ENCODE peak calls at places on chromosomes 6 and 20, in eight cellular contexts. J, B, P, C, M, E, O and Z are unnamed samples.

GRCh38 chr20:22586645-22587310 is 2.4 kb upstream of the FOXA2 start:
- DNase-seq in J (no peak), P (no peak), O (peak; percentile 61), E (no peak), C (no peak), B (no peak), M (no peak), Z (no peak)

GRCh38 chr6:57195457-57195856 is 23.3 kb downstream of the BAG2 start:
- DNase-seq in J (no peak), B (no peak), P (no peak), M (no peak), E (no peak), O (no peak), C (no peak), Z (no peak)

GRCh38 chr6:108174371-108175175 is 8.8 kb downstream of the NR2E1 start:
- DNase-seq in P (no peak), B (no peak), E (no peak), O (peak; percentile 84), J (no peak), C (peak; percentile 71), M (peak; percentile 21), Z (no peak)

GRCh38 chr6:159959165-159959975 is 9.5 kb upstream of the IGF2R start:
- DNase-seq in B (no peak), M (no peak), P (no peak), O (no peak), E (no peak), C (no peak), J (no peak), Z (no peak)

GRCh38 chr20:62453186-62453808 is 22.5 kb downstream of the GATA5 start:
- DNase-seq in C (no peak), J (no peak), B (no peak), P (no peak), M (no peak), E (no peak), O (no peak), Z (no peak)

GRCh38 chr6:16819752-16820151 is 58.5 kb upstream of the ATXN1 start:
- DNase-seq in O (no peak), M (no peak), B (no peak), J (no peak), C (no peak), E (no peak), P (no peak), Z (no peak)

GRCh38 chr6:88512951-88513350 is 346.8 kb upstream of the CNR1 start:
- DNase-seq in E (no peak), O (no peak), C (no peak), M (no peak), B (no peak), P (no peak), J (no peak), Z (no peak)

GRCh38 chr6:3517350-3517749 is 60.5 kb upstream of the SLC22A23 start:
- DNase-seq in P (no peak), J (no peak), C (no peak), O (no peak), E (no peak), B (no peak), M (no peak), Z (no peak)

GRCh38 chr20:695165-695866 is 19.7 kb upstream of the SCRT2 start:
- DNase-seq in J (peak; percentile 7), B (no peak), C (no peak), P (no peak), M (no peak), O (no peak), E (no peak), Z (no peak)

GRCh38 chr6:127971945-127972391 is 71.1 kb upstream of the THEMIS start:
- DNase-seq in B (peak; percentile 44), C (no peak), J (no peak), E (no peak), M (no peak), P (no peak), O (no peak), Z (peak; percentile 69)

GRCh38 chr6:30325150-30325872 is 1.4 kb upstream of the TRIM39 start:
- DNase-seq in O (no peak), B (peak; percentile 61), C (peak; percentile 59), M (no peak), J (no peak), E (no peak), P (no peak), Z (no peak)

GRCh38 chr20:64228751-64229518 is 26.6 kb upstream of the PCMTD2 start:
- DNase-seq in O (no peak), B (no peak), C (no peak), M (no peak), J (no peak), E (no peak), P (no peak), Z (no peak)

GRCh38 chr20:53512076-53512475 is 81.6 kb downstream of the ZNF217 start:
- DNase-seq in O (no peak), B (no peak), M (no peak), P (no peak), E (no peak), J (no peak), C (no peak), Z (no peak)
- H3K4me3 ChIP-seq in O (no peak overlapping the region), B (no peak overlapping the region), M (no peak overlapping the region), P (no peak overlapping the region), E (no peak overlapping the region), J (no peak overlapping the region), C (no peak overlapping the region), Z (no peak overlapping the region)

GRCh38 chr20:38157635-38158495 is 7.2 kb downstream of the TGM2 start:
- DNase-seq in M (no peak), P (no peak), B (no peak), J (peak; percentile 82), C (no peak), O (no peak), E (no peak), Z (no peak)
- H3K4me3 ChIP-seq in M (no peak overlapping the region), P (no peak overlapping the region), B (no peak overlapping the region), J (peak overlapping the region; percentile 31), C (no peak overlapping the region), O (no peak overlapping the region), E (no peak overlapping the region), Z (no peak overlapping the region)

GRCh38 chr6:121437861-121438651 is 2.6 kb downstream of the GJA1 start:
- DNase-seq in C (no peak), E (no peak), O (peak; percentile 32), P (peak; percentile 58), B (peak; percentile 57), M (peak; percentile 30), J (peak; percentile 68), Z (no peak)

GRCh38 chr6:121439456-121440250 is 4.2 kb downstream of the GJA1 start:
- DNase-seq in C (no peak), O (no peak), E (no peak), J (no peak), P (no peak), B (no peak), M (no peak), Z (no peak)

GRCh38 chr6:121435444-121436069 is at the start of gene GJA1:
- DNase-seq in M (peak; percentile 84), B (peak; percentile 73), J (peak; percentile 78), P (no peak), O (peak; percentile 73), E (no peak), C (peak; percentile 73), Z (no peak)

GRCh38 chr6:121436172-121436965 is 923 bp downstream of the GJA1 start:
- DNase-seq in J (no peak), E (no peak), M (no peak), O (peak; percentile 24), C (no peak), B (no peak), P (peak; percentile 46), Z (no peak)

DNA sequence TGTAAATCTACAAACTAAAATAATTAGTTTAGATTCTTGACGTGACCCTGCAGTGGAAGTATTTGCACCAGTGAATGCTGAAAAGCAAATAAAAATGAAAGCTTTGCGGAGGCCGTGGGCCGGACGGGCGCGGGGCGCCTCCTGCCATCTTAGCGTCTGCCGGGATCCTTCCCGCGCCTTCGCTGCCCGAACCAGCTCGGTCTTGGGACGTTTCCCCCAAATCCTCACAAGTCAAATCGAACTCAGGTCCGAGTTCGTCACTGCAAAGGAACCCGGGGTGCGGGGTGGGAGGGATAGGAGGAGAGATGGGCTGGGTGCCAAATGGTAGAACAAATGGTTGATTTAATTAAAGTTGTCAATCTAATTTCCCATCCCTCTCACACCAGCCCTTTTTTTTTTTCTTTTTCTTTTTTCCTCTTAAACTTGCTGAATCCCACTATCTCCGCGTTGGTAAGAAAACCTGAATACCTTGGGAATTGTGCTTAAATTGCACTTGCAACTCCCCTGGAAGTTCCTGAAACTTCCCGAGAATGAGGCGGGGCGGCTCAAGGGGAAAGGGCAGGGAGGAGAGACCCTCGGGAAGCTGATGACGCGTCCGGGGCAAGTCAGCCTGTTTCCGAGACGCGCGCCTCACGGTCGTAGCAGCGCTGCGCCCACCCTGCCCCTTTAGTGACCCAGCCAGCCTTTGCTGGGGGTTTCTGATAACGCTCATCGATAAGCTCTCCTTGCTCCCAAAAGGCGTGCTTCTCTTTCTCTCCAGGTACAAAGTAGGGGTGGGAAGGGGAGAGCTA is 1.7 kb downstream of the GJA1 start:
- DNase-seq in M (peak; percentile 53), E (no peak), J (peak; percentile 74), C (peak; percentile 65), O (peak; percentile 64), B (peak; percentile 61), P (peak; percentile 69), Z (no peak)
- H3K4me3 ChIP-seq in M (peak overlapping the region; percentile 82), E (peak overlapping the region; percentile 68), J (peak overlapping the region; percentile 66), C (peak overlapping the region; percentile 99), O (peak overlapping the region; percentile 80), B (peak overlapping the region; percentile 54), P (peak overlapping the region; percentile 63), Z (peak overlapping the region; percentile 56)

GRCh38 chr6:124963416-124964083 is 1.3 kb downstream of the RNF217 start:
- DNase-seq in O (peak; percentile 32), C (no peak), E (no peak), M (no peak), B (peak; percentile 54), P (no peak), J (no peak), Z (no peak)
- H3K4me3 ChIP-seq in O (peak overlapping the region; percentile 60), C (peak overlapping the region; percentile 95), E (peak overlapping the region; percentile 71), M (peak overlapping the region; percentile 91), B (peak overlapping the region; percentile 90), P (peak overlapping the region; percentile 47), J (peak overlapping the region; percentile 78), Z (no peak overlapping the region)

GRCh38 chr6:35514587-35514986 is 1.9 kb upstream of the TULP1 start:
- DNase-seq in B (no peak), P (no peak), M (no peak), O (no peak), C (no peak), J (no peak), E (no peak), Z (no peak)

GRCh38 chr6:35511980-35512379 is 716 bp downstream of the TULP1 start:
- DNase-seq in P (no peak), O (no peak), C (no peak), M (no peak), J (no peak), B (no peak), E (no peak), Z (no peak)

GRCh38 chr6:35508542-35508941 is 4.2 kb downstream of the TULP1 start:
- DNase-seq in C (no peak), P (no peak), J (no peak), O (no peak), M (no peak), B (no peak), E (no peak), Z (no peak)

GRCh38 chr6:35512740-35513139 is at the start of gene TULP1:
- DNase-seq in M (no peak), O (no peak), C (no peak), B (no peak), E (no peak), J (no peak), P (no peak), Z (no peak)

GRCh38 chr6:35511183-35511941 is 1.3 kb downstream of the TULP1 start:
- DNase-seq in E (no peak), O (no peak), B (no peak), C (no peak), P (no peak), J (no peak), M (no peak), Z (no peak)
- H3K4me3 ChIP-seq in E (peak overlapping the region; percentile 33), O (no peak overlapping the region), B (no peak overlapping the region), C (no peak overlapping the region), P (no peak overlapping the region), J (no peak overlapping the region), M (peak overlapping the region; percentile 25), Z (no peak overlapping the region)